ENCODE peak calls at places on chromosomes 2 and 18, in nine cellular contexts. N, T, S, J, Q, L, A, V and W are unnamed samples.
A peak's percentile ranks its signal among the peaks of the same experiment; 100 is the strongest.

GRCh38 chr2:214066847-214067246 is 344.0 kb upstream of the VWC2L start:
- DNase-seq in S (no peak), N (no peak), T (no peak), L (no peak), V (no peak), J (no peak), A (no peak), Q (no peak), W (no peak)

GRCh38 chr2:155633060-155633839 is 699.3 kb downstream of the NR4A2 start:
- DNase-seq in T (no peak), J (no peak), V (no peak), N (no peak), Q (no peak), A (no peak), S (no peak), L (no peak), W (no peak)

GRCh38 chr2:73899801-73900336 is 7.1 kb downstream of the ACTG2 start:
- DNase-seq in J (no peak), N (no peak), A (no peak), T (no peak), S (no peak), Q (no peak), V (no peak), L (no peak), W (no peak)

GRCh38 chr2:42102606-42103450 is 55.0 kb downstream of the PKDCC start:
- DNase-seq in Q (peak; percentile 81), S (peak; percentile 86), N (no peak), V (no peak), J (no peak), L (no peak), T (peak; percentile 29), A (no peak), W (peak; percentile 69)

GRCh38 chr2:41930807-41931566 is 116.8 kb upstream of the PKDCC start:
- DNase-seq in N (peak; percentile 87), V (no peak), L (no peak), J (peak; percentile 26), Q (no peak), T (no peak), A (no peak), S (no peak), W (no peak)

GRCh38 chr2:101900375-101900774 is 91.4 kb upstream of the IL1R2 start:
- DNase-seq in A (no peak), L (no peak), S (no peak), J (no peak), V (no peak), Q (no peak), T (no peak), N (no peak), W (no peak)

GRCh38 chr18:55114856-55115255 is 155.6 kb upstream of the CCDC68 start:
- DNase-seq in T (no peak), N (no peak), Q (no peak), L (no peak), J (no peak), S (no peak), A (no peak), V (no peak), W (no peak)

GRCh38 chr18:74248189-74248975 is 43.4 kb downstream of the CYB5A start:
- DNase-seq in V (no peak), A (no peak), N (no peak), Q (no peak), J (no peak), L (no peak), T (no peak), S (no peak), W (no peak)

GRCh38 chr2:170177950-170178781 is at the start of gene MYO3B:
- DNase-seq in Q (no peak), L (no peak), T (no peak), J (no peak), N (no peak), A (peak; percentile 52), S (no peak), V (no peak), W (no peak)

GRCh38 chr18:400466-400865 is 100.0 kb downstream of the COLEC12 start:
- DNase-seq in J (no peak), A (peak; percentile 74), L (no peak), N (no peak), Q (no peak), V (no peak), S (no peak), T (no peak), W (peak; percentile 89)

GRCh38 chr2:42328148-42328833 is 32.7 kb downstream of the COX7A2L start:
- DNase-seq in S (no peak), N (peak; percentile 6), Q (peak; percentile 34), A (peak; percentile 57), T (no peak), J (peak; percentile 7), L (no peak), V (peak; percentile 60), W (peak; percentile 9)

GRCh38 chr2:229273384-229274338 is 2.6 kb upstream of the PID1 start:
- DNase-seq in A (peak; percentile 67), N (peak; percentile 72), J (peak; percentile 81), S (peak; percentile 58), V (peak; percentile 30), T (no peak), Q (peak; percentile 84), L (peak; percentile 65), W (peak; percentile 68)

GRCh38 chr18:44715841-44716240 is 35.2 kb downstream of the SETBP1 start:
- DNase-seq in T (no peak), S (no peak), A (no peak), J (no peak), Q (no peak), L (no peak), V (no peak), N (no peak), W (no peak)

DNA sequence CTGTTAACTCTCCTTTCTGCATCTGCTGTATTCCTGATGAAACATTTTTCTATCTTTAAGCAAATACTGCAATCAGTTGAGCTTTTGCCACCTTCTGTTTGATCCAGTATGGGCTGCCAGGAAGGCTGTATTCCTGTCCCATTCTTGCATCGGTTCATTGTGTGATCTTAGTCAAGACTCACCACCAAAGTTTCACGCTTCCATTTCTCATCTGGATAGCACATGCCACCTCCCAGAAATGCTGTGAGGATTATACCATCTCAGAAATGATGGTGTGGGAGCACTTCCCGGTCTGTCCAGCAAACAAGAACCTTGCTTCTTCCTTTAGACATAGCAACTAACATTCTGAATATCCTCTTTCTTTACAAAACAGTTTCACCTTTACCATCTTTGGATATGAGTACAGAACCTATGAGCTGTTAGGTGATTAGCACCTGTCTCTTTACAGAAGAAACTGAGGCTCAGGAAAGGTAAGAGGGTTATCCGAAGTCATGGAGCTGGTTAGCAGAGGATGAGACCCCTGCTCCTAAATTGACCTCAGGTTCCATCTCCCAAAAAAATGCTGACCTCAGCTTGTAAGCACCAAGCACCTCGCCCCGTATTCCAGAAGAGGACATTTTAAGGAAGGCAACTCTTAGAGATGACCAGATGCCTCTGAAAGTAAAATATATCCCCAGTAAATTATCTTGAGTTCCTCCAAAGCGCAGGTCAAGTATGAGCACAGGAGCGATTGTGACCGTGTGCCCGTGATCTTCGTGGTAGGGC is 56.8 kb downstream of the FEZ2 start:
- DNase-seq in L (no peak), A (no peak), V (no peak), Q (no peak), T (no peak), N (no peak), J (no peak), S (no peak), W (no peak)
- H3K4me1 ChIP-seq in L (no peaks in the 10 kb centered on the region), A (peaks cover 12% of the 10 kb centered on the region), V (no peaks in the 10 kb centered on the region), Q (no peaks in the 10 kb centered on the region), T (no peaks in the 10 kb centered on the region), N (peaks cover 5% of the 10 kb centered on the region), J (peaks cover 6% of the 10 kb centered on the region), S (peaks cover 6% of the 10 kb centered on the region), W (peaks cover 22% of the 10 kb centered on the region)

GRCh38 chr2:68762112-68762511 is 27.5 kb downstream of the ARHGAP25 start:
- DNase-seq in J (no peak), S (no peak), Q (no peak), L (no peak), T (no peak), N (no peak), V (no peak), A (no peak), W (no peak)

GRCh38 chr2:68753318-68753717 is 18.7 kb downstream of the ARHGAP25 start:
- DNase-seq in S (no peak), J (no peak), Q (no peak), N (no peak), V (no peak), L (no peak), A (no peak), T (no peak), W (no peak)

GRCh38 chr2:68756178-68756577 is 21.6 kb downstream of the ARHGAP25 start:
- DNase-seq in T (no peak), V (no peak), Q (no peak), J (no peak), L (no peak), N (no peak), A (no peak), S (no peak), W (no peak)

GRCh38 chr2:68755071-68755470 is 20.5 kb downstream of the ARHGAP25 start:
- DNase-seq in T (no peak), J (no peak), A (peak; percentile 58), S (no peak), V (no peak), Q (no peak), N (no peak), L (no peak), W (peak; percentile 23)

DNA sequence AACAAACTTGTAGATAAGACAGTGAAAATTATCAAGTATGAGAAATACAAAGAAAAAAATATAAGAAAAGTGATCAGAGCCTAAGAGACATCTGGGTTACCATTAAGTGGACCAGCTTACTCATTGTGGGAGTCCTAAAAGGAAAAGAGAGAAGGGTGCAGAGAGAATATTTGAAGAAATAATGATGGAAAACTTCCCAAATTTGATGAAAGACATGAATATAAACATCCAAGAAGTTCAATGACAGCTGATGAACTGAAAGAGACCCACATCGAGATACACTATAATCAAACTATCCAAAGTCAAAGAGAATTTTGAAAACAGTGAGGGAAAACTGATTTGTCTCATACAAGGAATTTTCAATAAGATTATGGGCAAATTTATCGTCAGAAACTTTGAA is 22.5 kb downstream of the ARHGAP25 start:
- DNase-seq in N (no peak), A (no peak), S (no peak), J (no peak), Q (no peak), T (no peak), V (no peak), L (no peak), W (no peak)
- H3K4me1 ChIP-seq in N (no peaks in the 10 kb centered on the region), A (no peaks in the 10 kb centered on the region), S (peaks cover 2% of the 10 kb centered on the region), J (no peaks in the 10 kb centered on the region), Q (peaks cover 5% of the 10 kb centered on the region), T (peaks cover 4% of the 10 kb centered on the region), V (peaks cover 19% of the 10 kb centered on the region), L (no peaks in the 10 kb centered on the region), W (peaks cover 7% of the 10 kb centered on the region)

DNA sequence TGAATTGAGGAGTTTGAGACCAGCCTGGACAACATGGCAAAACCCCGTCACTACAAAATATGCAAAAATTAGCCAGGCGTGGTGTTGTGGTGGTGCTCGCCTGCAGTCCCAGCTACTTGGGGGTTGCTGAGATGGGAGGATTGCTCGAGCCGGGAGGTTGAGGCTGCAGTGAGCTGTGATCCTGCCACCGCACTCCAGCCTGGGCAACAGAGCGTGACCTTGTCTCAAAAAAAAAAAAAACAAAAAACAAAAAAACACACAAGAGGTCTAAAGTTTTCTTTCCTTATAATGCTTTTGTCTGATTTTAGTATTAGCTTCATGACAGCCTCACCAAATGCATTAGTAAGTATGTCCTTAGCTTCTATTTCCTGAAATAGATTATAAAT is 43.1 kb downstream of the VPS54 start:
- DNase-seq in S (no peak), J (no peak), A (no peak), N (no peak), V (no peak), T (no peak), L (no peak), Q (no peak), W (no peak)
- H3K4me1 ChIP-seq in S (no peaks in the 10 kb centered on the region), J (no peaks in the 10 kb centered on the region), A (no peaks in the 10 kb centered on the region), N (peaks cover 9% of the 10 kb centered on the region), V (no peaks in the 10 kb centered on the region), T (no peaks in the 10 kb centered on the region), L (peaks cover 10% of the 10 kb centered on the region), Q (no peaks in the 10 kb centered on the region), W (no peaks in the 10 kb centered on the region)

GRCh38 chr2:66452917-66453316 is 18.0 kb downstream of the MEIS1 start:
- DNase-seq in A (no peak), S (no peak), T (no peak), N (no peak), Q (no peak), V (no peak), J (no peak), L (no peak), W (no peak)
- H3K4me1 ChIP-seq in A (peaks cover 8% of the 10 kb centered on the region), S (peaks cover 3% of the 10 kb centered on the region), T (peaks cover 15% of the 10 kb centered on the region), N (no peaks in the 10 kb centered on the region), Q (no peaks in the 10 kb centered on the region), V (no peaks in the 10 kb centered on the region), J (no peaks in the 10 kb centered on the region), L (no peaks in the 10 kb centered on the region), W (peaks cover 28% of the 10 kb centered on the region)